ENCODE peak calls at places on chromosomes 1 and 21, in five cellular contexts. One of them, this sample, is unnamed.

GRCh38 chr1:16718908-16719533 is 21.3 kb upstream of the RNU1-4 start:
- DNase-seq in CD8-positive, alpha-beta T cell: no peak
- DNase-seq in brain microvascular endothelial cell: no peak
- DNase-seq in AG10803: no peak
- DNase-seq in RWPE1: no peak
- DNase-seq in this sample: no peak

GRCh38 chr1:239914827-239915231 is 176.9 kb upstream of the FMN2 start:
- DNase-seq in CD8-positive, alpha-beta T cell: no peak
- DNase-seq in brain microvascular endothelial cell: peak
- DNase-seq in AG10803: peak
- DNase-seq in RWPE1: peak
- DNase-seq in this sample: no peak

GRCh38 chr1:99457381-99458165 is 188.3 kb upstream of the PALMD start:
- DNase-seq in CD8-positive, alpha-beta T cell: no peak
- DNase-seq in brain microvascular endothelial cell: peak
- DNase-seq in AG10803: peak
- DNase-seq in RWPE1: peak
- DNase-seq in this sample: no peak

GRCh38 chr21:25925936-25926335 is 191.2 kb downstream of the GABPA start:
- DNase-seq in CD8-positive, alpha-beta T cell: no peak
- DNase-seq in brain microvascular endothelial cell: no peak
- DNase-seq in AG10803: no peak
- DNase-seq in RWPE1: no peak
- DNase-seq in this sample: no peak

GRCh38 chr21:37636152-37636860 is 269.7 kb downstream of the DYRK1A start:
- DNase-seq in CD8-positive, alpha-beta T cell: no peak
- DNase-seq in brain microvascular endothelial cell: peak
- DNase-seq in AG10803: peak
- DNase-seq in RWPE1: peak
- DNase-seq in this sample: no peak

GRCh38 chr1:28580706-28581530 is 11.1 kb upstream of the RAB42 start:
- DNase-seq in CD8-positive, alpha-beta T cell: peak
- DNase-seq in brain microvascular endothelial cell: no peak
- DNase-seq in AG10803: peak
- DNase-seq in RWPE1: peak
- DNase-seq in this sample: peak

GRCh38 chr1:45297604-45298356 is 28.9 kb upstream of the HPDL start:
- DNase-seq in CD8-positive, alpha-beta T cell: no peak
- DNase-seq in brain microvascular endothelial cell: no peak
- DNase-seq in AG10803: no peak
- DNase-seq in RWPE1: no peak
- DNase-seq in this sample: no peak

GRCh38 chr1:21255284-21255942 is 34.9 kb downstream of the ECE1 start:
- DNase-seq in CD8-positive, alpha-beta T cell: peak
- DNase-seq in brain microvascular endothelial cell: peak
- DNase-seq in AG10803: peak
- DNase-seq in RWPE1: peak
- DNase-seq in this sample: peak

GRCh38 chr21:46008893-46009635 is 27.5 kb downstream of the COL6A1 start:
- DNase-seq in CD8-positive, alpha-beta T cell: no peak
- DNase-seq in brain microvascular endothelial cell: no peak
- DNase-seq in AG10803: no peak
- DNase-seq in RWPE1: no peak
- DNase-seq in this sample: no peak

GRCh38 chr1:168396940-168397680 is 116.4 kb downstream of the TBX19 start:
- DNase-seq in CD8-positive, alpha-beta T cell: no peak
- DNase-seq in brain microvascular endothelial cell: no peak
- DNase-seq in AG10803: no peak
- DNase-seq in RWPE1: no peak
- DNase-seq in this sample: no peak

GRCh38 chr1:172585861-172586260 is 52.9 kb downstream of the SUCO start:
- DNase-seq in CD8-positive, alpha-beta T cell: no peak
- DNase-seq in brain microvascular endothelial cell: no peak
- DNase-seq in AG10803: no peak
- DNase-seq in RWPE1: peak
- DNase-seq in this sample: no peak

GRCh38 chr1:16621300-16621658 is 7.9 kb upstream of the NBPF1 start:
- DNase-seq in CD8-positive, alpha-beta T cell: no peak
- DNase-seq in brain microvascular endothelial cell: no peak
- DNase-seq in AG10803: no peak
- DNase-seq in RWPE1: no peak
- DNase-seq in this sample: no peak

GRCh38 chr1:53430779-53431178 is 28.4 kb upstream of the DMRTB1 start:
- DNase-seq in CD8-positive, alpha-beta T cell: no peak
- DNase-seq in brain microvascular endothelial cell: no peak
- DNase-seq in AG10803: no peak
- DNase-seq in RWPE1: no peak
- DNase-seq in this sample: no peak

GRCh38 chr1:31703431-31704260 is at the start of gene COL16A1:
- DNase-seq in CD8-positive, alpha-beta T cell: no peak
- DNase-seq in brain microvascular endothelial cell: no peak
- DNase-seq in AG10803: peak
- DNase-seq in RWPE1: peak
- DNase-seq in this sample: no peak

GRCh38 chr1:114229368-114229767 is 75.7 kb upstream of the SYT6 start:
- DNase-seq in CD8-positive, alpha-beta T cell: no peak
- DNase-seq in brain microvascular endothelial cell: no peak
- DNase-seq in AG10803: no peak
- DNase-seq in RWPE1: no peak
- DNase-seq in this sample: no peak

GRCh38 chr1:156474966-156475365 is 25.6 kb downstream of the MEF2D start:
- DNase-seq in CD8-positive, alpha-beta T cell: no peak
- DNase-seq in brain microvascular endothelial cell: no peak
- DNase-seq in AG10803: no peak
- DNase-seq in RWPE1: no peak
- DNase-seq in this sample: no peak

GRCh38 chr1:28882009-28882628 is 32.2 kb upstream of the EPB41 start:
- DNase-seq in CD8-positive, alpha-beta T cell: peak
- DNase-seq in brain microvascular endothelial cell: peak
- DNase-seq in AG10803: peak
- DNase-seq in RWPE1: peak
- DNase-seq in this sample: peak

GRCh38 chr1:235027076-235027861 is 101.4 kb downstream of the TOMM20 start:
- DNase-seq in CD8-positive, alpha-beta T cell: no peak
- DNase-seq in brain microvascular endothelial cell: no peak
- DNase-seq in AG10803: no peak
- DNase-seq in RWPE1: no peak
- DNase-seq in this sample: no peak

GRCh38 chr21:31052489-31053142 is 14.3 kb upstream of the KRTAP19-8 start:
- DNase-seq in CD8-positive, alpha-beta T cell: no peak
- DNase-seq in brain microvascular endothelial cell: no peak
- DNase-seq in AG10803: no peak
- DNase-seq in RWPE1: no peak
- DNase-seq in this sample: no peak

GRCh38 chr1:36285450-36286101 is 20.6 kb upstream of the SH3D21 start:
- DNase-seq in CD8-positive, alpha-beta T cell: peak
- DNase-seq in brain microvascular endothelial cell: peak
- DNase-seq in AG10803: peak
- DNase-seq in RWPE1: peak
- DNase-seq in this sample: peak

GRCh38 chr1:228150458-228151169 is 884 bp downstream of the GJC2 start:
- DNase-seq in CD8-positive, alpha-beta T cell: no peak
- DNase-seq in brain microvascular endothelial cell: no peak
- DNase-seq in AG10803: peak
- DNase-seq in RWPE1: peak
- DNase-seq in this sample: no peak

GRCh38 chr1:207051615-207051943 is 571 bp upstream of the YOD1 start:
- DNase-seq in CD8-positive, alpha-beta T cell: no peak
- DNase-seq in brain microvascular endothelial cell: no peak
- DNase-seq in AG10803: no peak
- DNase-seq in RWPE1: no peak
- DNase-seq in this sample: no peak

GRCh38 chr1:172137703-172138102 is 282.8 kb upstream of the C1orf105 start:
- DNase-seq in CD8-positive, alpha-beta T cell: no peak
- DNase-seq in brain microvascular endothelial cell: no peak
- DNase-seq in AG10803: no peak
- DNase-seq in RWPE1: no peak
- DNase-seq in this sample: no peak

GRCh38 chr1:147171399-147172167 is 687 bp downstream of the PRKAB2 start:
- DNase-seq in CD8-positive, alpha-beta T cell: no peak
- DNase-seq in brain microvascular endothelial cell: no peak
- DNase-seq in AG10803: peak
- DNase-seq in RWPE1: peak
- DNase-seq in this sample: no peak

GRCh38 chr21:42862123-42862475 is 17.2 kb downstream of the WDR4 start:
- DNase-seq in CD8-positive, alpha-beta T cell: no peak
- DNase-seq in brain microvascular endothelial cell: no peak
- DNase-seq in AG10803: no peak
- DNase-seq in RWPE1: no peak
- DNase-seq in this sample: no peak

GRCh38 chr1:226813671-226814591 is 56.5 kb upstream of the PSEN2 start:
- DNase-seq in CD8-positive, alpha-beta T cell: no peak
- DNase-seq in brain microvascular endothelial cell: no peak
- DNase-seq in AG10803: no peak
- DNase-seq in RWPE1: no peak
- DNase-seq in this sample: no peak

GRCh38 chr1:177796561-177796960 is 173.3 kb downstream of the SEC16B start:
- DNase-seq in CD8-positive, alpha-beta T cell: no peak
- DNase-seq in brain microvascular endothelial cell: no peak
- DNase-seq in AG10803: no peak
- DNase-seq in RWPE1: no peak
- DNase-seq in this sample: no peak

GRCh38 chr1:77543822-77544448 is 138.5 kb downstream of the ZZZ3 start:
- DNase-seq in CD8-positive, alpha-beta T cell: no peak
- DNase-seq in brain microvascular endothelial cell: no peak
- DNase-seq in AG10803: no peak
- DNase-seq in RWPE1: no peak
- DNase-seq in this sample: no peak

GRCh38 chr1:58887059-58887458 is 103.2 kb upstream of the JUN start:
- DNase-seq in CD8-positive, alpha-beta T cell: no peak
- DNase-seq in brain microvascular endothelial cell: no peak
- DNase-seq in AG10803: peak
- DNase-seq in RWPE1: no peak
- DNase-seq in this sample: no peak

DNA sequence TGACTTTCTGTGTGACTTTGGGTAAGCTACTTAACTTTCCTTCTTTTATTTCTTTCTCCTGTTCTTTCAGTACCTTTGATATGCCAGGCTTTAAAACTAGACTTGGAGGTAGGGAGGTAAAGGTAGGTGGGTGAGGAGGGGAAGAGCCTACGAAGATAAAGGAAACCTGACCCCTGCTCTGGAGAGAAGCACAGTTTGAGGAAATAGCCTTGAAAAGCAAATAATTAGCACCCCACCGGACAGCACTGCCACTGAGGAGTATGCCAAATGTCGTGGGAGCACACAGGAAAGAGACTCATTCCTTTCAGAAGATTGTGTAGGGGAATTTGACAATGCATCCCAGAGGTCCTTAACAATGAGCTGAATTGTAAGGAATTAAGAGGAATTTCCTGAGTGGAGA is 65.2 kb upstream of the SPAG17 start:
- DNase-seq in CD8-positive, alpha-beta T cell: no peak
- DNase-seq in brain microvascular endothelial cell: no peak
- DNase-seq in AG10803: no peak
- DNase-seq in RWPE1: no peak
- DNase-seq in this sample: no peak
- TF ChIP-seq CTCF in CD8-positive, alpha-beta T cell: no peak
- TF ChIP-seq CTCF in brain microvascular endothelial cell: no peak
- TF ChIP-seq CTCF in AG10803: no peak
- TF ChIP-seq CTCF in RWPE1: no peak
- TF ChIP-seq CTCF in this sample: no peak

GRCh38 chr1:76299036-76299435 is 224.5 kb downstream of the ST6GALNAC3 start:
- DNase-seq in CD8-positive, alpha-beta T cell: no peak
- DNase-seq in brain microvascular endothelial cell: no peak
- DNase-seq in AG10803: no peak
- DNase-seq in RWPE1: no peak
- DNase-seq in this sample: no peak

GRCh38 chr1:76300556-76300955 is 226.0 kb downstream of the ST6GALNAC3 start:
- DNase-seq in CD8-positive, alpha-beta T cell: no peak
- DNase-seq in brain microvascular endothelial cell: no peak
- DNase-seq in AG10803: no peak
- DNase-seq in RWPE1: no peak
- DNase-seq in this sample: no peak

GRCh38 chr1:76298399-76298798 is 223.9 kb downstream of the ST6GALNAC3 start:
- DNase-seq in CD8-positive, alpha-beta T cell: no peak
- DNase-seq in brain microvascular endothelial cell: no peak
- DNase-seq in AG10803: no peak
- DNase-seq in RWPE1: no peak
- DNase-seq in this sample: no peak

GRCh38 chr1:76303348-76303712 is 228.8 kb downstream of the ST6GALNAC3 start:
- DNase-seq in CD8-positive, alpha-beta T cell: no peak
- DNase-seq in brain microvascular endothelial cell: no peak
- DNase-seq in AG10803: no peak
- DNase-seq in RWPE1: no peak
- DNase-seq in this sample: no peak

DNA sequence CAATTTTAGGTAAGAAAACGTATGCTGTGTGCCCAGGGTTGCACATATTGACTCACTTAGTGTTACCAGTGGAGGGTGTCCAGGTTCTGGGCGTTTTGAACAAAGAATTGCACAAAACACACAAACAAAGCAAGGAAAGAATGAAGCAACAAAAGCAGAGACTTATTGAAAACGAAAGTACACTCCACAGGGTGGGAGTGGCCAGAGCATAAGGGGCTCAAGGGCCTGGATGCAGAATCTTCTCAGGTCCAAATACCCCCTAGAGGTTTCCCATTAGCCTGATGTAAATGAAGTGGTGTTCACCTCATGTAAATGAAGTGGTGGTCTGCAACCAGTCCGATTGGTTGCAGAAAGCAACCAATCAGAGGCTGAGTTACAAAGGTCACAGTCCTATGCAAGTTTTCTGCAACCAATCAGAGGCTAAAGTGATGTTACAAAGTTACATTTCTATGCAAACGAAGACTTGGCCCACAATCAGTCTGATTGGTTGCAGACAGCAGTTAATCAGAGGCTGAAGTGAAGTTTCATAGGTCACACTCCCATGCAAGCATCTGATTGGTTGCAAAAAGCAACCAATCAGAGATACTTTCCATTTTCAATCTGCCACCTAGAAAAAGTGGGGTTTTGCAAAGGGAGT is 228.3 kb downstream of the ST6GALNAC3 start:
- DNase-seq in CD8-positive, alpha-beta T cell: no peak
- DNase-seq in brain microvascular endothelial cell: no peak
- DNase-seq in AG10803: peak
- DNase-seq in RWPE1: no peak
- DNase-seq in this sample: no peak
- TF ChIP-seq CTCF in CD8-positive, alpha-beta T cell: no peak
- TF ChIP-seq CTCF in brain microvascular endothelial cell: no peak
- TF ChIP-seq CTCF in AG10803: no peak
- TF ChIP-seq CTCF in RWPE1: no peak
- TF ChIP-seq CTCF in this sample: no peak

GRCh38 chr1:196309386-196309785 is 298.9 kb downstream of the KCNT2 start:
- DNase-seq in CD8-positive, alpha-beta T cell: no peak
- DNase-seq in brain microvascular endothelial cell: no peak
- DNase-seq in AG10803: peak
- DNase-seq in RWPE1: peak
- DNase-seq in this sample: no peak
- TF ChIP-seq CTCF in CD8-positive, alpha-beta T cell: no peak
- TF ChIP-seq CTCF in brain microvascular endothelial cell: no peak
- TF ChIP-seq CTCF in AG10803: peak
- TF ChIP-seq CTCF in RWPE1: peak
- TF ChIP-seq CTCF in this sample: peak

DNA sequence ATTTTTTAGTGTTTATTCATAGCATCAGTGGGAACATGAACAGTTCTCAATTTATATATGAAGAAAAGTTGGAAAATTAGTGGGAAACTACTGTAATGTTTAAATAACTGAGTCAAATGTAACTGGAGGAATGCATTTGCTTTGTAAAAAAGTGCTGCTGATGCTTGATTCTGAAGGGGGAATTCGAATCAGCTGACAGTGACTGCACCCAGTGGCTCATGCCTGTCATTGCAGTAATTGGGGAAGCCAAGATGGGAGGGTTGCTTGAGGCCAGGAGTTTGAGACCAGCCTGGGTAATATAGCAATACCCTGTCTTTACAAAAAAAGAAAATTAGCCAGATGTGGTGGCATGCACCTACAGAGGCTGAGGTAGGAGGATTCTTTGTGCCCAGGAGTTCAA is 398.4 kb downstream of the ZP4 start:
- DNase-seq in CD8-positive, alpha-beta T cell: no peak
- DNase-seq in brain microvascular endothelial cell: no peak
- DNase-seq in AG10803: no peak
- DNase-seq in RWPE1: no peak
- DNase-seq in this sample: no peak
- TF ChIP-seq CTCF in CD8-positive, alpha-beta T cell: no peak
- TF ChIP-seq CTCF in brain microvascular endothelial cell: no peak
- TF ChIP-seq CTCF in AG10803: no peak
- TF ChIP-seq CTCF in RWPE1: no peak
- TF ChIP-seq CTCF in this sample: peak

This sample was measured in neural crest cell.